ENCODE peak calls at places on chromosomes 1 and 21, in four cellular contexts. Z is GM12865, B is fibroblast of lung, H is upper lobe of right lung. L is an unnamed sample.

GRCh38 chr1:22123071-22123390 is 19.9 kb downstream of the WNT4 start:
- DNase-seq in Z (no peak), B (no peak), H (peak; percentile 60), L (no peak)

GRCh38 chr1:227885648-227886502 is 61.9 kb downstream of the WNT9A start:
- DNase-seq in Z (peak; percentile 0), B (peak; percentile 39), H (peak; percentile 70), L (no peak)

GRCh38 chr1:1198423-1199140 is 7.8 kb downstream of the TNFRSF18 start:
- DNase-seq in Z (no peak), B (no peak), H (no peak), L (no peak)

GRCh38 chr1:22662318-22662717 is 9.3 kb downstream of the C1QB start:
- DNase-seq in Z (peak; percentile 51), B (no peak), H (no peak), L (no peak)

GRCh38 chr21:38499296-38499695 is 1.0 kb upstream of the ERG start:
- DNase-seq in Z (no peak), B (no peak), H (no peak), L (no peak)

GRCh38 chr1:179816196-179816960 is 61.2 kb downstream of the TOR1AIP2 start:
- DNase-seq in Z (no peak), B (peak; percentile 21), H (no peak), L (peak; percentile 27)

GRCh38 chr21:35840197-35840799 is 220.0 kb downstream of the SETD4 start:
- DNase-seq in Z (peak; percentile 84), B (peak; percentile 95), H (no peak), L (peak; percentile 65)

GRCh38 chr1:25246600-25247023 is 642 bp downstream of the RSRP1 start:
- DNase-seq in Z (peak; percentile 36), B (no peak), H (peak; percentile 73), L (no peak)

GRCh38 chr1:31327381-31327780 is 30.5 kb downstream of the ZCCHC17 start:
- DNase-seq in Z (no peak), B (peak; percentile 46), H (no peak), L (peak; percentile 70)

GRCh38 chr1:2480986-2481364 is 4.9 kb downstream of the PLCH2 start:
- DNase-seq in Z (no peak), B (no peak), H (no peak), L (no peak)

GRCh38 chr1:53535846-53536245 is 76.6 kb downstream of the DMRTB1 start:
- DNase-seq in Z (no peak), B (no peak), H (no peak), L (no peak)

GRCh38 chr1:198656500-198656932 is 17.7 kb downstream of the PTPRC start:
- DNase-seq in Z (peak; percentile 65), B (no peak), H (peak; percentile 67), L (no peak)

GRCh38 chr1:7070389-7071029 is 285.3 kb downstream of the CAMTA1 start:
- DNase-seq in Z (peak; percentile 66), B (peak; percentile 72), H (no peak), L (peak; percentile 19)

GRCh38 chr21:17139696-17140095 is 373.1 kb upstream of the CXADR start:
- DNase-seq in Z (no peak), B (peak; percentile 8), H (no peak), L (no peak)
- H3K4me3 ChIP-seq in Z (no peak overlapping the region), B (peak overlapping the region; percentile 43), H (peak overlapping the region; percentile 45), L (no peak overlapping the region)

DNA sequence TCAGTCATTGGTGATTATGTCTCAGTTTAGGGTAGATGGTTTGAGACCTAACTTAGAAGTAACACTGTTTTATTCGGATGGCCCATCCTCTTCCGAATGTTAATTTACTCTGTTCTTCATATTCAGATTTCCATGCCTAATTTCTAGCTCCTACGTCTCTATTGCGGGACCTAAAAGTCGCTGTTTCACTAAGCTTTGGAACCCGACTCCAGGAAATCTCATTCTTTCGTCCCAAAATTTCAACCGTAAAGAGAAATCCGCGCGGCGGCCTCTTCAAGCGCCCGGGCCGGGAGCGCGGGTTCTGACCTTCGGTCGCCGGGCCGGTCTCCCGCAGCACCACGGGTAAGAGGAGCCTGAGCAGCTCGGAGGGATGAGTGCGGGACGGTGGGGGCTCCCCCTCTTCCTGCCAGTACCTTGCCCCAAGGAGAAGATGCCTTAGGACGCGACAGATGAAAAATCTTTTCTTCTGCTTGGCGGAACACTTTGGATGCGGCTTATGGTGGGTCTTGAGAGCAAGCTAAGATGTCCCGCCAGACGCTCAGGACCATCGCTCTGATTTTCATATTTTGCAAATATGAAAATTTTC is 128.7 kb downstream of the PPIAL4G start:
- DNase-seq in Z (no peak), B (no peak), H (no peak), L (no peak)
- H3K4me3 ChIP-seq in Z (no peak overlapping the region), B (no peak overlapping the region), H (no peak overlapping the region), L (peak overlapping the region; percentile 1)

GRCh38 chr1:93661829-93662474 is 19.7 kb downstream of the BCAR3 start:
- DNase-seq in Z (peak; percentile 13), B (peak; percentile 88), H (no peak), L (peak; percentile 51)
- H3K4me3 ChIP-seq in Z (no peak overlapping the region), B (no peak overlapping the region), H (no peak overlapping the region), L (no peak overlapping the region)

GRCh38 chr1:45730780-45731319 is 19.6 kb downstream of the IPP start:
- DNase-seq in Z (no peak), B (no peak), H (no peak), L (no peak)

GRCh38 chr1:45730075-45730779 is 20.2 kb downstream of the IPP start:
- DNase-seq in Z (no peak), B (no peak), H (peak; percentile 69), L (no peak)
- H3K4me3 ChIP-seq in Z (no peak overlapping the region), B (no peak overlapping the region), H (no peak overlapping the region), L (no peak overlapping the region)

GRCh38 chr1:235465066-235465465 is 39.2 kb downstream of the B3GALNT2 start:
- DNase-seq in Z (no peak), B (no peak), H (no peak), L (no peak)

GRCh38 chr1:235455097-235455496 is 49.2 kb downstream of the B3GALNT2 start:
- DNase-seq in Z (no peak), B (no peak), H (no peak), L (no peak)

GRCh38 chr1:235455806-235456205 is 48.4 kb downstream of the B3GALNT2 start:
- DNase-seq in Z (no peak), B (peak; percentile 15), H (no peak), L (no peak)

GRCh38 chr1:235461954-235462353 is 42.3 kb downstream of the B3GALNT2 start:
- DNase-seq in Z (no peak), B (no peak), H (no peak), L (no peak)

DNA sequence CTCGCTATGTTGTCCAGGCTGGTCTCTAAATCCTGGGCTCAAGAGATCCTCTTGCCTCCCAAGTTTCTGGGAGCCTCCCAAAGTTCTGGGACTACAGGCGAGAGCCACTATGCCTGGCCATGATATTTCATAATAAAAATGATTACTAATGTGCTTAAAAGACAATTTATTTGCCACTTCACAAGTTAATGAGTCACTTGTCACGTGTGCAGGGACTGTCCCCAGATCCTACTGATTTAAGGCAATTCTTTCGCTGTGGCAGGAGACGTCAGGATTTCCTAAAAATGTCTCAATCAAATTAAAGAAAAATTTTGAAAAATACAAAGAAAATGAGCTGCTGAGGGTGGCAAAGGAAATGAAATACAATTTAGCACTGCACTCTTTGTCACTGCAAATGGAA is 43.5 kb downstream of the B3GALNT2 start:
- DNase-seq in Z (no peak), B (no peak), H (no peak), L (no peak)
- H3K4me3 ChIP-seq in Z (no peak overlapping the region), B (no peak overlapping the region), H (no peak overlapping the region), L (no peak overlapping the region)